ENCODE peak calls at places on chromosomes 4 and X, in ten cellular contexts. One of them, this sample, is unnamed.

GRCh38 chrX:6777211-6778002 is 242.5 kb upstream of the VCX3A start:
- DNase-seq in neuronal stem cell: no peak
- DNase-seq in endodermal cell: no peak
- DNase-seq in tibial nerve: no peak
- DNase-seq in upper lobe of right lung: no peak
- DNase-seq in ovary: no peak
- DNase-seq in colonic mucosa: no peak
- DNase-seq in A549: no peak
- DNase-seq in CD8-positive, alpha-beta T cell: no peak
- DNase-seq in right cardiac atrium: no peak
- DNase-seq in this sample: no peak

GRCh38 chr4:184648220-184649025 is 824 bp downstream of the CASP3 start:
- DNase-seq in neuronal stem cell: peak; percentile 41
- DNase-seq in endodermal cell: peak; percentile 75
- DNase-seq in tibial nerve: peak; percentile 34
- DNase-seq in upper lobe of right lung: peak; percentile 87
- DNase-seq in ovary: peak; percentile 75
- DNase-seq in colonic mucosa: peak; percentile 60
- DNase-seq in A549: peak; percentile 21
- DNase-seq in CD8-positive, alpha-beta T cell: peak; percentile 68
- DNase-seq in right cardiac atrium: peak; percentile 89
- DNase-seq in this sample: peak; percentile 76

GRCh38 chr4:26503844-26504243 is 13.6 kb upstream of the CCKAR start:
- DNase-seq in neuronal stem cell: no peak
- DNase-seq in endodermal cell: no peak
- DNase-seq in tibial nerve: no peak
- DNase-seq in upper lobe of right lung: no peak
- DNase-seq in ovary: no peak
- DNase-seq in colonic mucosa: no peak
- DNase-seq in A549: no peak
- DNase-seq in CD8-positive, alpha-beta T cell: no peak
- DNase-seq in right cardiac atrium: no peak
- DNase-seq in this sample: no peak

GRCh38 chr4:71814433-71814832 is 30.6 kb upstream of the GC start:
- DNase-seq in neuronal stem cell: peak; percentile 8
- DNase-seq in endodermal cell: peak; percentile 81
- DNase-seq in tibial nerve: no peak
- DNase-seq in upper lobe of right lung: no peak
- DNase-seq in ovary: no peak
- DNase-seq in colonic mucosa: no peak
- DNase-seq in A549: no peak
- DNase-seq in CD8-positive, alpha-beta T cell: no peak
- DNase-seq in right cardiac atrium: no peak
- DNase-seq in this sample: no peak

GRCh38 chrX:129450123-129450522 is 73.2 kb downstream of the SMARCA1 start:
- DNase-seq in neuronal stem cell: no peak
- DNase-seq in endodermal cell: no peak
- DNase-seq in tibial nerve: no peak
- DNase-seq in upper lobe of right lung: no peak
- DNase-seq in ovary: no peak
- DNase-seq in colonic mucosa: no peak
- DNase-seq in A549: no peak
- DNase-seq in CD8-positive, alpha-beta T cell: no peak
- DNase-seq in right cardiac atrium: no peak
- DNase-seq in this sample: no peak

GRCh38 chrX:130173190-130173895 is 1.6 kb downstream of the RAB33A start:
- DNase-seq in neuronal stem cell: no peak
- DNase-seq in endodermal cell: no peak
- DNase-seq in tibial nerve: no peak
- DNase-seq in upper lobe of right lung: no peak
- DNase-seq in ovary: no peak
- DNase-seq in colonic mucosa: peak; percentile 41
- DNase-seq in A549: no peak
- DNase-seq in CD8-positive, alpha-beta T cell: no peak
- DNase-seq in right cardiac atrium: peak; percentile 67
- DNase-seq in this sample: no peak

GRCh38 chr4:8239661-8240060 is 29.9 kb upstream of the HTRA3 start:
- DNase-seq in neuronal stem cell: no peak
- DNase-seq in endodermal cell: no peak
- DNase-seq in tibial nerve: no peak
- DNase-seq in upper lobe of right lung: no peak
- DNase-seq in ovary: no peak
- DNase-seq in colonic mucosa: no peak
- DNase-seq in A549: no peak
- DNase-seq in CD8-positive, alpha-beta T cell: no peak
- DNase-seq in right cardiac atrium: peak; percentile 45
- DNase-seq in this sample: peak; percentile 69

GRCh38 chrX:38799995-38800394 is 1.3 kb upstream of the MID1IP1 start:
- DNase-seq in neuronal stem cell: no peak
- DNase-seq in endodermal cell: no peak
- DNase-seq in tibial nerve: no peak
- DNase-seq in upper lobe of right lung: no peak
- DNase-seq in ovary: no peak
- DNase-seq in colonic mucosa: no peak
- DNase-seq in A549: peak; percentile 33
- DNase-seq in CD8-positive, alpha-beta T cell: no peak
- DNase-seq in right cardiac atrium: peak; percentile 50
- DNase-seq in this sample: no peak

GRCh38 chrX:153981771-153982533 is 9.4 kb downstream of the TMEM187 start:
- DNase-seq in neuronal stem cell: no peak
- DNase-seq in endodermal cell: no peak
- DNase-seq in tibial nerve: peak; percentile 46
- DNase-seq in upper lobe of right lung: peak; percentile 71
- DNase-seq in ovary: peak; percentile 77
- DNase-seq in colonic mucosa: no peak
- DNase-seq in A549: no peak
- DNase-seq in CD8-positive, alpha-beta T cell: peak; percentile 77
- DNase-seq in right cardiac atrium: peak; percentile 76
- DNase-seq in this sample: peak; percentile 73

GRCh38 chr4:113077611-113078010 is 28.2 kb downstream of the ANK2 start:
- DNase-seq in neuronal stem cell: peak; percentile 38
- DNase-seq in endodermal cell: no peak
- DNase-seq in tibial nerve: no peak
- DNase-seq in upper lobe of right lung: no peak
- DNase-seq in ovary: no peak
- DNase-seq in colonic mucosa: no peak
- DNase-seq in A549: no peak
- DNase-seq in CD8-positive, alpha-beta T cell: no peak
- DNase-seq in right cardiac atrium: no peak
- DNase-seq in this sample: no peak

GRCh38 chrX:133444952-133445831 is 29.9 kb upstream of the GPC4 start:
- DNase-seq in neuronal stem cell: no peak
- DNase-seq in endodermal cell: peak; percentile 83
- DNase-seq in tibial nerve: no peak
- DNase-seq in upper lobe of right lung: no peak
- DNase-seq in ovary: no peak
- DNase-seq in colonic mucosa: peak; percentile 34
- DNase-seq in A549: peak; percentile 9
- DNase-seq in CD8-positive, alpha-beta T cell: no peak
- DNase-seq in right cardiac atrium: no peak
- DNase-seq in this sample: no peak

GRCh38 chrX:135345328-135345645 is 36.0 kb downstream of the ETDC start:
- DNase-seq in neuronal stem cell: no peak
- DNase-seq in endodermal cell: no peak
- DNase-seq in tibial nerve: peak; percentile 29
- DNase-seq in upper lobe of right lung: no peak
- DNase-seq in ovary: peak; percentile 67
- DNase-seq in colonic mucosa: peak; percentile 50
- DNase-seq in A549: no peak
- DNase-seq in CD8-positive, alpha-beta T cell: no peak
- DNase-seq in right cardiac atrium: peak; percentile 79
- DNase-seq in this sample: no peak

GRCh38 chrX:1450381-1451161 is 2.1 kb downstream of the ASMTL start:
- DNase-seq in neuronal stem cell: no peak
- DNase-seq in endodermal cell: peak; percentile 32
- DNase-seq in tibial nerve: no peak
- DNase-seq in upper lobe of right lung: peak; percentile 38
- DNase-seq in ovary: no peak
- DNase-seq in colonic mucosa: no peak
- DNase-seq in A549: no peak
- DNase-seq in CD8-positive, alpha-beta T cell: peak; percentile 47
- DNase-seq in right cardiac atrium: peak; percentile 47
- DNase-seq in this sample: no peak

DNA sequence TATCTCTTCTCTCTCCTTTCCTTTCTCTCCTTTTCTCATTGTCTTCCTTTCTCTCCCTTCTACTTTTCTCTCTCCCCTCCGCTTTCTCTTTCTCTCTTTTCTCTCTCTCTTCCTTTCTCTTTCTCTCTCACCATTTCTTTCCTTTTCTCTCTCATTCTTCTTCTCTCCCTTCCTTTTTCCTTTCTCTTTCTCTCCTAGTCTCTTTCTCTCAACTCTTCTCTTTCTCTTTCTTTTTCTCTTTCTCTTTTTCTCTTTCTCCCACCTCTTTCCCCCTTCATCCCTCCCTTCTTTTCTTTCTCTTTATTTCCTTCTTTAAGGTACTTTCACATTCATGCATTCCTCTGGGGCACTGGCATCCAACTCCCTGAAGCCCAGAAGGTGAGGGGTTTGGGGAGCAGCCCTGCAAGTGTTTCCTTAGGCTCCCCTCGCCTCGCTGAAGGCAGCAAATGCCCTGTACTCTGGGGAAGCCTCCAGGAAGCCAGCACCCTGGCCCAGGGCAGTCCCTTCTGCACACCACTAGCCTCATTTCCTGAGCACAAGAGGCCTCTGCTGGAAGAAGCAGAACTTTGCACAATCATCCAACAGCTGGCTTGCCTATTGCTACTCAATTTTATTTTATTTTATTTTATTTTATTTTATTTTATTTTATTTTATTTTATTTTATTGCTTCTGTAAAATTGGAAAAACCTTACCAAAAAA is 124.2 kb downstream of the NFKB1 start:
- DNase-seq in neuronal stem cell: no peak
- DNase-seq in endodermal cell: peak; percentile 67
- DNase-seq in tibial nerve: no peak
- DNase-seq in upper lobe of right lung: no peak
- DNase-seq in ovary: no peak
- DNase-seq in colonic mucosa: no peak
- DNase-seq in A549: peak; percentile 37
- DNase-seq in CD8-positive, alpha-beta T cell: peak; percentile 80
- DNase-seq in right cardiac atrium: peak; percentile 67
- DNase-seq in this sample: no peak
- H3K4me3 ChIP-seq in neuronal stem cell: no peak overlapping the region
- H3K4me3 ChIP-seq in endodermal cell: no peak overlapping the region
- H3K4me3 ChIP-seq in tibial nerve: no peak overlapping the region
- H3K4me3 ChIP-seq in upper lobe of right lung: no peak overlapping the region
- H3K4me3 ChIP-seq in ovary: no peak overlapping the region
- H3K4me3 ChIP-seq in colonic mucosa: no peak overlapping the region
- H3K4me3 ChIP-seq in A549: no peak overlapping the region
- H3K4me3 ChIP-seq in CD8-positive, alpha-beta T cell: peak overlapping the region; percentile 46
- H3K4me3 ChIP-seq in right cardiac atrium: no peak overlapping the region
- H3K4me3 ChIP-seq in this sample: no peak overlapping the region

DNA sequence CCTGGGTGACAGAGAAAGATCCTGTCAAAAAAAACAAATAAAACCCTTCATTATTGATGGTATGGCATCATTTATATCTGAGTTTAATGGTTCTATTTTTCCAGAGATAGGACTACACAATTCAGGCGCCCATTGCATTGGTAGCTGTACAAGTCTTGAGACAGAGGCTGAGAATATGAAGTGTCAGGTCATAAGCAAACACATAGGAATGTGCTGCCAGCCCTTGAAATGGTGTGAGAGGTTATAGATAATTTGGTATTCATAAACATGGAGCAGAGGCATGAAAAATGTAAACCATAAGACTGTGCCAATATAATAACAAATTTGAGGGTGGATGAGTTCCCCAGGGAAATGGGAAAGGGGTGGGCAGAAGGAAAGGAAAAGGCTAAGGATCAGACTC is 50.7 kb downstream of the MAOA start:
- DNase-seq in neuronal stem cell: no peak
- DNase-seq in endodermal cell: no peak
- DNase-seq in tibial nerve: no peak
- DNase-seq in upper lobe of right lung: no peak
- DNase-seq in ovary: no peak
- DNase-seq in colonic mucosa: no peak
- DNase-seq in A549: no peak
- DNase-seq in CD8-positive, alpha-beta T cell: no peak
- DNase-seq in right cardiac atrium: no peak
- DNase-seq in this sample: no peak
- H3K4me1 ChIP-seq in neuronal stem cell: peaks cover 5% of the 10 kb centered on the region
- H3K4me1 ChIP-seq in endodermal cell: no peaks in the 10 kb centered on the region
- H3K4me1 ChIP-seq in tibial nerve: no peaks in the 10 kb centered on the region
- H3K4me1 ChIP-seq in upper lobe of right lung: peaks cover 34% of the 10 kb centered on the region
- H3K4me1 ChIP-seq in ovary: peaks cover 8% of the 10 kb centered on the region
- H3K4me1 ChIP-seq in colonic mucosa: no peaks in the 10 kb centered on the region
- H3K4me1 ChIP-seq in A549: peaks cover 20% of the 10 kb centered on the region
- H3K4me1 ChIP-seq in CD8-positive, alpha-beta T cell: no peaks in the 10 kb centered on the region
- H3K4me1 ChIP-seq in right cardiac atrium: peaks cover 15% of the 10 kb centered on the region
- H3K4me1 ChIP-seq in this sample: peaks cover 8% of the 10 kb centered on the region

DNA sequence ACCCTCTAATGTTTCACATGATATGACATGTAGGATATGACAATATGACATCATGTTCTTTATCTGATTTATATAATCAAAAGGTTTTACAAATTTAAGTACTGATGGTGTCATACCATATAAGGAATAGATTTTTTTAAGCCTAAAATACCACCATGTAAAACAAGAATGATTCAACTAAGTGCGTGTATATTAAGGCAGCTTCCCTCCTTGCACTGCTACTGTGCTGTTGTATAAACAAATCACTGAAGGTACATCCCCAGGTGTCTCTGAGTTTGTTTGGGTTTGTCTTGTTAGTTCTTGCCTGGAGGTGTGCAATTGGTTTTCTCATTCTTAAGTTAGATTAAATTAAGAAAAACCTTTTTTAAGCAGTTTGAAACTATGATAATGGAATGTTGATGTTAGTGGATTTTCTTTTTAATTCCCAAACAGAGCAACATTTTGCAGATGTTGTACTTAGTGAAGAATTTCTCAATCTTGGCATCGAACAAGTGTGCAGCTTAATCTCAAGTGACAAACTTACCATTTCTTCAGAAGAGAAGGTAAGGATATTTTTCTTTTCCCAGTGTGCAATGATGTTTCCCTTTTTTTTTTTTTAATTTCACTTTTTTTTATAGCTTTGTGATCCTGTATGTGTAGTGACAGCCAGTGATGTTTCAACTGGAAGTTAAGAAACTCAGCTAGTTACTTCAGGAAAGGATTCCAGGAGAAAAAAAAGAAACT is 33.4 kb upstream of the MSMO1 start:
- DNase-seq in neuronal stem cell: no peak
- DNase-seq in endodermal cell: no peak
- DNase-seq in tibial nerve: no peak
- DNase-seq in upper lobe of right lung: no peak
- DNase-seq in ovary: no peak
- DNase-seq in colonic mucosa: no peak
- DNase-seq in A549: no peak
- DNase-seq in CD8-positive, alpha-beta T cell: no peak
- DNase-seq in right cardiac atrium: no peak
- DNase-seq in this sample: no peak
- H3K4me3 ChIP-seq in neuronal stem cell: no peak overlapping the region
- H3K4me3 ChIP-seq in endodermal cell: no peak overlapping the region
- H3K4me3 ChIP-seq in tibial nerve: no peak overlapping the region
- H3K4me3 ChIP-seq in upper lobe of right lung: no peak overlapping the region
- H3K4me3 ChIP-seq in ovary: no peak overlapping the region
- H3K4me3 ChIP-seq in colonic mucosa: no peak overlapping the region
- H3K4me3 ChIP-seq in A549: no peak overlapping the region
- H3K4me3 ChIP-seq in CD8-positive, alpha-beta T cell: no peak overlapping the region
- H3K4me3 ChIP-seq in right cardiac atrium: no peak overlapping the region
- H3K4me3 ChIP-seq in this sample: no peak overlapping the region

DNA sequence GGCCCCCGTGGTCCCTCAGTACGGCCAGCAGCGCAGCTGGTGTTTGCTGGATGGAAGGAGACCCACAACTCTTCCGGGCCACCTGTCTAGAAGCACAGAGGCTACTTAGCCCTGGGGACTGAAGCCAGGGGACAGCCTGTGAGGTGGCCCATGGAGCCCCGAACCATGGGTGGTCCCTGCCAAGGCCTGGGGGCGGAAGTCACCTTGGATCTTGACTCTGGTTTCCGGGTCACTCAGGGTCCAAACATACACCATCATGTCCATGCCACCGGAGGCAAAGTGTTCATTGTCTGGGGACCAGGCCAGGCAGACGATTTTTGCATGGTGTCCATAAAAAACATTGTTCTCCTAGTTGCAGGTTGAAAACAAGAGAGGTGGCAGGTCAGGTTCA is 39.5 kb downstream of the WDR1 start:
- DNase-seq in neuronal stem cell: no peak
- DNase-seq in endodermal cell: peak; percentile 40
- DNase-seq in tibial nerve: no peak
- DNase-seq in upper lobe of right lung: peak; percentile 51
- DNase-seq in ovary: no peak
- DNase-seq in colonic mucosa: no peak
- DNase-seq in A549: no peak
- DNase-seq in CD8-positive, alpha-beta T cell: peak; percentile 37
- DNase-seq in right cardiac atrium: no peak
- DNase-seq in this sample: no peak
- H3K4me1 ChIP-seq in neuronal stem cell: no peaks in the 10 kb centered on the region
- H3K4me1 ChIP-seq in endodermal cell: no peaks in the 10 kb centered on the region
- H3K4me1 ChIP-seq in tibial nerve: no peaks in the 10 kb centered on the region
- H3K4me1 ChIP-seq in upper lobe of right lung: peaks cover 11% of the 10 kb centered on the region
- H3K4me1 ChIP-seq in ovary: no peaks in the 10 kb centered on the region
- H3K4me1 ChIP-seq in colonic mucosa: no peaks in the 10 kb centered on the region
- H3K4me1 ChIP-seq in A549: no peaks in the 10 kb centered on the region
- H3K4me1 ChIP-seq in CD8-positive, alpha-beta T cell: no peaks in the 10 kb centered on the region
- H3K4me1 ChIP-seq in right cardiac atrium: peaks cover 3% of the 10 kb centered on the region
- H3K4me1 ChIP-seq in this sample: peaks cover 6% of the 10 kb centered on the region